ENCODE peak calls at places on chromosomes 16 and 17, in seven cellular contexts. T is T-helper 2 cell; F is iris pigment epithelial cell; D is AG09319; O is GM19239; R is midbrain; J is stimulated activated naive CD8-positive, alpha-beta T cell treated with anti-CD3 and anti-CD28 coated beads, Interleukin-15, Interleukin-2, amounts not matched to agents 100 U/mL and 50 U/mL, for 24 hours. Q is an unnamed sample.
A peak's percentile ranks its signal among the peaks of the same experiment; 100 is the strongest.

GRCh38 chr17:49738456-49739163 is 25.3 kb downstream of the FAM117A start:
- DNase-seq in T (no peak), F (no peak), D (no peak), O (no peak), R (no peak), J (no peak), Q (no peak)

GRCh38 chr17:3571043-3571900 is 13.7 kb upstream of the TRPV3 start:
- DNase-seq in T (no peak), F (no peak), D (no peak), O (no peak), R (no peak), J (no peak), Q (no peak)

GRCh38 chr17:32846143-32846542 is 30.8 kb downstream of the MYO1D start:
- DNase-seq in T (no peak), F (no peak), D (no peak), O (no peak), R (no peak), J (no peak), Q (no peak)

GRCh38 chr17:78541488-78542237 is 35.5 kb downstream of the DNAH17 start:
- DNase-seq in T (no peak), F (peak; percentile 28), D (no peak), O (no peak), R (no peak), J (no peak), Q (peak; percentile 56)

GRCh38 chr16:50152386-50152806 is 710 bp upstream of the TENT4B start:
- DNase-seq in T (no peak), F (peak; percentile 43), D (no peak), O (peak; percentile 70), R (peak; percentile 29), J (peak; percentile 75), Q (peak; percentile 44)

GRCh38 chr17:6994666-6995246 is 1.1 kb upstream of the ALOX12 start:
- DNase-seq in T (no peak), F (no peak), D (no peak), O (no peak), R (no peak), J (no peak), Q (peak; percentile 32)

GRCh38 chr17:66965801-66966528 is 1.5 kb downstream of the CACNG4 start:
- DNase-seq in T (no peak), F (no peak), D (no peak), O (no peak), R (no peak), J (peak; percentile 10), Q (no peak)

GRCh38 chr17:27669136-27669535 is 38.1 kb downstream of the LGALS9 start:
- DNase-seq in T (no peak), F (no peak), D (no peak), O (no peak), R (no peak), J (no peak), Q (no peak)

GRCh38 chr17:3710951-3711383 is 12.7 kb upstream of the HASPIN start:
- DNase-seq in T (no peak), F (peak; percentile 87), D (no peak), O (peak; percentile 70), R (no peak), J (peak; percentile 69), Q (peak; percentile 55)

GRCh38 chr16:84929421-84930297 is 81.7 kb downstream of the ZDHHC7 start:
- DNase-seq in T (no peak), F (no peak), D (no peak), O (no peak), R (no peak), J (no peak), Q (no peak)

GRCh38 chr16:57245472-57246113 is 534 bp downstream of the ARL2BP start:
- DNase-seq in T (no peak), F (peak; percentile 22), D (no peak), O (no peak), R (no peak), J (peak; percentile 38), Q (peak; percentile 31)

GRCh38 chr17:5825717-5826330 is 241.5 kb upstream of the NLRP1 start:
- DNase-seq in T (no peak), F (peak; percentile 45), D (no peak), O (no peak), R (no peak), J (no peak), Q (peak; percentile 54)

GRCh38 chr17:68355093-68355492 is 63.8 kb downstream of the ARSG start:
- DNase-seq in T (no peak), F (peak; percentile 94), D (no peak), O (no peak), R (no peak), J (no peak), Q (no peak)

GRCh38 chr17:65231662-65232335 is 94.6 kb downstream of the RGS9 start:
- DNase-seq in T (no peak), F (peak; percentile 91), D (peak; percentile 64), O (peak; percentile 59), R (peak; percentile 38), J (peak; percentile 60), Q (peak; percentile 89)

GRCh38 chr16:85091522-85091910 is 20.8 kb downstream of the CIBAR2 start:
- DNase-seq in T (no peak), F (no peak), D (no peak), O (no peak), R (no peak), J (no peak), Q (no peak)

GRCh38 chr17:67818110-67819002 is 6.9 kb upstream of the BPTF start:
- DNase-seq in T (no peak), F (no peak), D (no peak), O (peak; percentile 30), R (no peak), J (no peak), Q (no peak)

GRCh38 chr16:58684001-58684353 is 593 bp downstream of the SLC38A7 start:
- DNase-seq in T (no peak), F (peak; percentile 51), D (no peak), O (no peak), R (no peak), J (no peak), Q (peak; percentile 22)

GRCh38 chr17:3647251-3647650 is 10.7 kb downstream of the CTNS start:
- DNase-seq in T (no peak), F (no peak), D (no peak), O (no peak), R (no peak), J (no peak), Q (no peak)

GRCh38 chr16:3920206-3920605 is 39.7 kb upstream of the CREBBP start:
- DNase-seq in T (no peak), F (no peak), D (no peak), O (no peak), R (no peak), J (no peak), Q (no peak)

GRCh38 chr17:10750210-10750609 is 20.4 kb upstream of the TMEM220 start:
- DNase-seq in T (no peak), F (no peak), D (no peak), O (no peak), R (no peak), J (no peak), Q (no peak)

GRCh38 chr17:5971969-5972368 is 98.2 kb upstream of the WSCD1 start:
- DNase-seq in T (no peak), F (no peak), D (no peak), O (no peak), R (no peak), J (no peak), Q (no peak)

GRCh38 chr16:49179714-49180330 is 101.8 kb downstream of the CBLN1 start:
- DNase-seq in T (no peak), F (no peak), D (no peak), O (no peak), R (no peak), J (no peak), Q (no peak)